ENCODE peak calls at places on chromosomes 3 and 15, in six cellular contexts. Q is neural progenitor cell, Z is PC-3, I is SK-N-SH, T is GM23338, R is MM.1S. U is an unnamed sample.
A peak's percentile ranks its signal among the peaks of the same experiment; 100 is the strongest.

GRCh38 chr3:27216955-27217552 is 152.1 kb downstream of the NEK10 start:
- DNase-seq in Q (no peak), Z (peak; percentile 70), I (no peak), T (no peak), R (no peak), U (peak; percentile 66)

GRCh38 chr3:107574650-107575049 is 51.9 kb downstream of the BBX start:
- DNase-seq in Q (peak; percentile 40), Z (peak; percentile 62), I (peak; percentile 35), T (peak; percentile 57), R (peak; percentile 36), U (peak; percentile 66)

GRCh38 chr3:138180375-138181029 is 5.8 kb upstream of the DBR1 start:
- DNase-seq in Q (peak; percentile 23), Z (peak; percentile 59), I (peak; percentile 30), T (peak; percentile 53), R (peak; percentile 49), U (peak; percentile 44)

GRCh38 chr3:119643094-119643493 is 17.3 kb downstream of the POPDC2 start:
- DNase-seq in Q (peak; percentile 31), Z (peak; percentile 39), I (no peak), T (no peak), R (peak; percentile 21), U (peak; percentile 33)

GRCh38 chr3:53716998-53717397 is 129.2 kb downstream of the CHDH start:
- DNase-seq in Q (no peak), Z (no peak), I (no peak), T (no peak), R (no peak), U (no peak)

GRCh38 chr3:12994607-12995388 is 78.4 kb downstream of the IQSEC1 start:
- DNase-seq in Q (peak; percentile 92), Z (peak; percentile 89), I (peak; percentile 97), T (peak; percentile 89), R (peak; percentile 82), U (peak; percentile 89)

GRCh38 chr15:73340502-73341192 is 28.1 kb downstream of the HCN4 start:
- DNase-seq in Q (no peak), Z (no peak), I (no peak), T (no peak), R (no peak), U (no peak)

GRCh38 chr3:188037116-188037718 is 116.7 kb upstream of the LPP start:
- DNase-seq in Q (peak; percentile 52), Z (peak; percentile 65), I (no peak), T (peak; percentile 73), R (no peak), U (peak; percentile 58)

GRCh38 chr15:90412356-90413194 is 24.5 kb downstream of the IQGAP1 start:
- DNase-seq in Q (no peak), Z (peak; percentile 82), I (no peak), T (peak; percentile 87), R (no peak), U (peak; percentile 81)

GRCh38 chr15:90001062-90001682 is at the start of gene ZNF710:
- DNase-seq in Q (peak; percentile 73), Z (peak; percentile 48), I (peak; percentile 91), T (peak; percentile 88), R (peak; percentile 27), U (peak; percentile 74)

GRCh38 chr15:39629906-39630305 is 49.0 kb downstream of the THBS1 start:
- DNase-seq in Q (no peak), Z (peak; percentile 59), I (no peak), T (no peak), R (no peak), U (no peak)

GRCh38 chr15:60379466-60380274 is 18.1 kb downstream of the ANXA2 start:
- DNase-seq in Q (peak; percentile 74), Z (peak; percentile 86), I (no peak), T (peak; percentile 30), R (no peak), U (peak; percentile 99)

GRCh38 chr3:129314757-129315385 is 36.2 kb downstream of the HMCES start:
- DNase-seq in Q (peak; percentile 97), Z (peak; percentile 79), I (peak; percentile 96), T (peak; percentile 98), R (peak; percentile 91), U (peak; percentile 92)

GRCh38 chr3:155676252-155676981 is 68.5 kb downstream of the PLCH1 start:
- DNase-seq in Q (peak; percentile 13), Z (peak; percentile 58), I (peak; percentile 39), T (peak; percentile 36), R (no peak), U (peak; percentile 89)

GRCh38 chr15:99708563-99708962 is 24.7 kb downstream of the LYSMD4 start:
- DNase-seq in Q (no peak), Z (peak; percentile 94), I (no peak), T (no peak), R (no peak), U (peak; percentile 96)

GRCh38 chr3:133476971-133477375 is 77.1 kb downstream of the BFSP2 start:
- DNase-seq in Q (no peak), Z (no peak), I (no peak), T (no peak), R (no peak), U (no peak)

GRCh38 chr15:64070965-64071851 is 22.4 kb downstream of the CIAO2A start:
- DNase-seq in Q (no peak), Z (peak; percentile 75), I (no peak), T (no peak), R (no peak), U (peak; percentile 92)

GRCh38 chr3:102979682-102980378 is 545.0 kb downstream of the ZPLD1 start:
- DNase-seq in Q (no peak), Z (peak; percentile 79), I (peak; percentile 5), T (no peak), R (no peak), U (peak; percentile 93)

GRCh38 chr3:114645392-114645791 is 351.6 kb downstream of the TIGIT start:
- DNase-seq in Q (no peak), Z (no peak), I (no peak), T (no peak), R (no peak), U (peak; percentile 35)

GRCh38 chr3:137768361-137769320 is 4.5 kb downstream of the SOX14 start:
- DNase-seq in Q (peak; percentile 66), Z (no peak), I (peak; percentile 43), T (peak; percentile 74), R (no peak), U (peak; percentile 28)

GRCh38 chr3:150082898-150083652 is 112.4 kb upstream of the PFN2 start:
- DNase-seq in Q (no peak), Z (no peak), I (no peak), T (no peak), R (no peak), U (no peak)

GRCh38 chr15:23397779-23398178 is 43.2 kb downstream of the GOLGA8S start:
- DNase-seq in Q (no peak), Z (peak; percentile 8), I (no peak), T (no peak), R (no peak), U (no peak)

GRCh38 chr15:53978248-53978906 is at the start of gene UNC13C:
- DNase-seq in Q (peak; percentile 51), Z (no peak), I (peak; percentile 30), T (peak; percentile 56), R (no peak), U (peak; percentile 3)

GRCh38 chr3:78911394-78911793 is 856.4 kb downstream of the ROBO1 start:
- DNase-seq in Q (no peak), Z (no peak), I (no peak), T (no peak), R (no peak), U (no peak)

GRCh38 chr15:55461447-55461846 is 46.6 kb downstream of the DNAAF4 start:
- DNase-seq in Q (no peak), Z (no peak), I (no peak), T (no peak), R (no peak), U (no peak)

GRCh38 chr3:123081718-123082369 is 15.0 kb downstream of the PDIA5 start:
- DNase-seq in Q (no peak), Z (no peak), I (peak; percentile 66), T (no peak), R (no peak), U (no peak)

GRCh38 chr3:114973576-114973975 is 173.5 kb downstream of the ZBTB20 start:
- DNase-seq in Q (peak; percentile 63), Z (no peak), I (no peak), T (no peak), R (no peak), U (no peak)

GRCh38 chr3:133942761-133943535 is 47.3 kb upstream of the RAB6B start:
- DNase-seq in Q (no peak), Z (no peak), I (no peak), T (no peak), R (no peak), U (no peak)

GRCh38 chr3:17894434-17895060 is 152.1 kb upstream of the TBC1D5 start:
- DNase-seq in Q (peak; percentile 77), Z (peak; percentile 73), I (no peak), T (peak; percentile 76), R (peak; percentile 44), U (peak; percentile 64)

GRCh38 chr3:195774917-195775316 is 36.8 kb downstream of the MUC4 start:
- DNase-seq in Q (peak; percentile 64), Z (peak; percentile 59), I (peak; percentile 55), T (peak; percentile 81), R (peak; percentile 41), U (peak; percentile 61)

GRCh38 chr3:95508124-95508523 is 1306.3 kb upstream of the EPHA6 start:
- DNase-seq in Q (no peak), Z (no peak), I (no peak), T (no peak), R (no peak), U (no peak)

GRCh38 chr3:150747909-150748568 is 14.9 kb downstream of the SIAH2 start:
- DNase-seq in Q (no peak), Z (peak; percentile 11), I (peak; percentile 20), T (no peak), R (no peak), U (peak; percentile 44)

GRCh38 chr3:14424711-14425573 is 22.5 kb downstream of the SLC6A6 start:
- DNase-seq in Q (no peak), Z (peak; percentile 72), I (no peak), T (peak; percentile 51), R (no peak), U (no peak)
- TF ChIP-seq EZH2phosphoT487 in Q (no peak), Z (no peak), I (no peak), T (no peak), R (no peak), U (no peak)

GRCh38 chr3:141372656-141373055 is 4.4 kb downstream of the ZBTB38 start:
- DNase-seq in Q (no peak), Z (no peak), I (no peak), T (no peak), R (peak; percentile 7), U (no peak)
- H3F3A ChIP-seq in Q (peaks cover 5% of the 10 kb centered on the region), Z (peaks cover 4% of the 10 kb centered on the region), I (peaks cover 24% of the 10 kb centered on the region), T (no peaks in the 10 kb centered on the region), R (peaks cover 52% of the 10 kb centered on the region), U (peaks cover 29% of the 10 kb centered on the region)

GRCh38 chr15:52143862-52144261 is 31.3 kb upstream of the BCL2L10 start:
- DNase-seq in Q (no peak), Z (peak; percentile 77), I (no peak), T (peak; percentile 22), R (no peak), U (peak; percentile 97)
- H3K27ac ChIP-seq in Q (no peak overlapping the region), Z (peak overlapping the region; percentile 42), I (peak overlapping the region; percentile 96), T (peak overlapping the region; percentile 39), R (no peak overlapping the region), U (peak overlapping the region; percentile 87)

DNA sequence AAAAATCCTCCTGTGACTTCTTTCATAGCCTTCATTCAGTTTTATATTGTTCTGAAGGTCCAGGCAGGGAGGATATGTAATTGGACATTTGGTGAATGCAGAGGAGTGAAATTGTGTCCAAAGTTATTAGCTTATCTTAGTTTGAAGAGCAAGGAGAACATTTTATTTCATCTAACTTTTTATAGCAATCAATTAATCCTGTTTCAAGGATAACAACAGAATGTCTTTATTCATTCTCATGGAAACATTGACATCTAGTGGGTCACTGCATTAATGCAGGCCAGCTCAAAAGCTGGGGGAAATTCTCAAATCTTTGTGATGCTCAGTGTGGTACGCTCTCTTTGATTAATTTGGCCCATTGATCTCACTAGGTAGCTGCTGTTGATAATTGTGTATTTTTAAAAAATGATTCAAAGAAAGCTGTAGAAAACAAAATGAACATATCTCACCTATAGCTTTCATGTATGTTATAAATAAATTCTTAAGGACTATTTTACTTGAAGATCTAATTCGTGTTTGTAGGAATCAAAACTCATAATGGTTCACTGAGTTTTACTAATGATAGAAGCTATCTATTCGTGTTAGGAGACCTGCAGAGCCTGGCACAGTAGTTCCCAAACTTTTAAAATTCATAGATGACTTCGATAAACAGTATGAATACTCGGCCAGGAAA is 150.8 kb upstream of the KCNMB2 start:
- DNase-seq in Q (peak; percentile 58), Z (peak; percentile 72), I (peak; percentile 52), T (peak; percentile 61), R (peak; percentile 51), U (peak; percentile 69)
- TF ChIP-seq EZH2phosphoT487 in Q (no peak), Z (no peak), I (no peak), T (no peak), R (no peak), U (no peak)

U was measured in GM23248.